ENCODE peak calls at places on chromosomes 5 and 9, in six cellular contexts. One of them, this sample, is unnamed.

GRCh38 chr5:65441800-65442199 is 39.9 kb downstream of the ADAMTS6 start:
- DNase-seq in amniotic stem cell: no peak
- DNase-seq in midbrain: no peak
- DNase-seq in kidney glomerular epithelial cell: no peak
- DNase-seq in COR-L47: no peak
- DNase-seq in activated T-cell treated with anti-CD3 and anti-CD28 coated beads, Interleukin-2, amount 50 U/mL, for 4 hours: no peak
- DNase-seq in this sample: no peak

GRCh38 chr5:178331491-178331981 is 98.9 kb upstream of the PHYKPL start:
- DNase-seq in amniotic stem cell: no peak
- DNase-seq in midbrain: peak; percentile 89
- DNase-seq in kidney glomerular epithelial cell: no peak
- DNase-seq in COR-L47: no peak
- DNase-seq in activated T-cell treated with anti-CD3 and anti-CD28 coated beads, Interleukin-2, amount 50 U/mL, for 4 hours: no peak
- DNase-seq in this sample: no peak

GRCh38 chr5:176594554-176594953 is 15.4 kb downstream of the GPRIN1 start:
- DNase-seq in amniotic stem cell: no peak
- DNase-seq in midbrain: no peak
- DNase-seq in kidney glomerular epithelial cell: no peak
- DNase-seq in COR-L47: no peak
- DNase-seq in activated T-cell treated with anti-CD3 and anti-CD28 coated beads, Interleukin-2, amount 50 U/mL, for 4 hours: no peak
- DNase-seq in this sample: no peak

GRCh38 chr5:893137-893506 is 438 bp downstream of the TRIP13 start:
- DNase-seq in amniotic stem cell: no peak
- DNase-seq in midbrain: no peak
- DNase-seq in kidney glomerular epithelial cell: no peak
- DNase-seq in COR-L47: no peak
- DNase-seq in activated T-cell treated with anti-CD3 and anti-CD28 coated beads, Interleukin-2, amount 50 U/mL, for 4 hours: no peak
- DNase-seq in this sample: no peak

GRCh38 chr9:84711936-84712335 is 42.4 kb downstream of the NTRK2 start:
- DNase-seq in amniotic stem cell: no peak
- DNase-seq in midbrain: peak; percentile 78
- DNase-seq in kidney glomerular epithelial cell: no peak
- DNase-seq in COR-L47: peak; percentile 75
- DNase-seq in activated T-cell treated with anti-CD3 and anti-CD28 coated beads, Interleukin-2, amount 50 U/mL, for 4 hours: no peak
- DNase-seq in this sample: no peak

GRCh38 chr5:56951946-56952691 is at the start of gene MIER3:
- DNase-seq in amniotic stem cell: peak; percentile 68
- DNase-seq in midbrain: peak; percentile 79
- DNase-seq in kidney glomerular epithelial cell: peak; percentile 62
- DNase-seq in COR-L47: peak; percentile 67
- DNase-seq in activated T-cell treated with anti-CD3 and anti-CD28 coated beads, Interleukin-2, amount 50 U/mL, for 4 hours: peak; percentile 72
- DNase-seq in this sample: peak; percentile 85

GRCh38 chr5:173515526-173515925 is 100.9 kb downstream of the BOD1 start:
- DNase-seq in amniotic stem cell: peak; percentile 75
- DNase-seq in midbrain: no peak
- DNase-seq in kidney glomerular epithelial cell: no peak
- DNase-seq in COR-L47: no peak
- DNase-seq in activated T-cell treated with anti-CD3 and anti-CD28 coated beads, Interleukin-2, amount 50 U/mL, for 4 hours: no peak
- DNase-seq in this sample: no peak

GRCh38 chr5:147882586-147883313 is 4.2 kb downstream of the SCGB3A2 start:
- DNase-seq in amniotic stem cell: no peak
- DNase-seq in midbrain: no peak
- DNase-seq in kidney glomerular epithelial cell: no peak
- DNase-seq in COR-L47: no peak
- DNase-seq in activated T-cell treated with anti-CD3 and anti-CD28 coated beads, Interleukin-2, amount 50 U/mL, for 4 hours: no peak
- DNase-seq in this sample: no peak

GRCh38 chr9:129204840-129205239 is 26.8 kb upstream of the IER5L start:
- DNase-seq in amniotic stem cell: no peak
- DNase-seq in midbrain: no peak
- DNase-seq in kidney glomerular epithelial cell: no peak
- DNase-seq in COR-L47: no peak
- DNase-seq in activated T-cell treated with anti-CD3 and anti-CD28 coated beads, Interleukin-2, amount 50 U/mL, for 4 hours: no peak
- DNase-seq in this sample: no peak

GRCh38 chr9:18393340-18394130 is 80.4 kb upstream of the ADAMTSL1 start:
- DNase-seq in amniotic stem cell: peak; percentile 58
- DNase-seq in midbrain: peak; percentile 34
- DNase-seq in kidney glomerular epithelial cell: peak; percentile 96
- DNase-seq in COR-L47: peak; percentile 99
- DNase-seq in activated T-cell treated with anti-CD3 and anti-CD28 coated beads, Interleukin-2, amount 50 U/mL, for 4 hours: no peak
- DNase-seq in this sample: no peak

GRCh38 chr5:172595591-172596455 is 45.2 kb upstream of the NEURL1B start:
- DNase-seq in amniotic stem cell: no peak
- DNase-seq in midbrain: no peak
- DNase-seq in kidney glomerular epithelial cell: no peak
- DNase-seq in COR-L47: no peak
- DNase-seq in activated T-cell treated with anti-CD3 and anti-CD28 coated beads, Interleukin-2, amount 50 U/mL, for 4 hours: no peak
- DNase-seq in this sample: no peak

GRCh38 chr5:173618927-173619519 is 2.6 kb upstream of the BOD1 start:
- DNase-seq in amniotic stem cell: peak; percentile 44
- DNase-seq in midbrain: peak; percentile 77
- DNase-seq in kidney glomerular epithelial cell: peak; percentile 59
- DNase-seq in COR-L47: peak; percentile 50
- DNase-seq in activated T-cell treated with anti-CD3 and anti-CD28 coated beads, Interleukin-2, amount 50 U/mL, for 4 hours: peak; percentile 30
- DNase-seq in this sample: no peak

GRCh38 chr9:2339416-2339815 is 282.2 kb upstream of the VLDLR start:
- DNase-seq in amniotic stem cell: no peak
- DNase-seq in midbrain: no peak
- DNase-seq in kidney glomerular epithelial cell: no peak
- DNase-seq in COR-L47: no peak
- DNase-seq in activated T-cell treated with anti-CD3 and anti-CD28 coated beads, Interleukin-2, amount 50 U/mL, for 4 hours: no peak
- DNase-seq in this sample: no peak

GRCh38 chr9:92658611-92659010 is 11.3 kb downstream of the IPPK start:
- DNase-seq in amniotic stem cell: no peak
- DNase-seq in midbrain: no peak
- DNase-seq in kidney glomerular epithelial cell: no peak
- DNase-seq in COR-L47: no peak
- DNase-seq in activated T-cell treated with anti-CD3 and anti-CD28 coated beads, Interleukin-2, amount 50 U/mL, for 4 hours: no peak
- DNase-seq in this sample: peak; percentile 26

GRCh38 chr9:96109718-96110351 is 192.1 kb downstream of the HSD17B3 start:
- DNase-seq in amniotic stem cell: no peak
- DNase-seq in midbrain: no peak
- DNase-seq in kidney glomerular epithelial cell: peak; percentile 7
- DNase-seq in COR-L47: no peak
- DNase-seq in activated T-cell treated with anti-CD3 and anti-CD28 coated beads, Interleukin-2, amount 50 U/mL, for 4 hours: no peak
- DNase-seq in this sample: no peak